ENCODE peak calls at places on chromosomes 16 and 17, in six cellular contexts. B is heart left ventricle, T is tibial artery, C is pancreas, D is fibroblast of lung, Q is epithelial cell of esophagus. A is an unnamed sample.

GRCh38 chr17:49512296-49513043 is 17.4 kb downstream of the NGFR start:
- DNase-seq in T (no peak), D (no peak), B (no peak), C (no peak), Q (no peak), A (no peak)

GRCh38 chr16:29820730-29821662 is 734 bp downstream of the MVP start:
- DNase-seq in C (peak), T (peak), Q (peak), B (peak), D (no peak), A (peak)

GRCh38 chr17:82333279-82334171 is at the start of gene SECTM1:
- DNase-seq in B (peak), D (peak), T (peak), Q (peak), C (peak), A (no peak)

GRCh38 chr16:54657058-54657708 is 273.5 kb upstream of the IRX5 start:
- DNase-seq in D (peak), Q (peak), B (peak), T (peak), C (no peak), A (no peak)

GRCh38 chr16:27169511-27170071 is 33.7 kb upstream of the KDM8 start:
- DNase-seq in T (no peak), C (no peak), B (no peak), D (peak), Q (peak), A (no peak)

GRCh38 chr17:58686980-58687379 is 4.9 kb downstream of the TEX14 start:
- DNase-seq in C (no peak), B (no peak), D (no peak), T (no peak), Q (peak), A (no peak)

GRCh38 chr16:2150418-2151187 is 2.2 kb downstream of the RAB26 start:
- DNase-seq in C (peak), Q (peak), B (no peak), D (peak), T (no peak), A (no peak)

GRCh38 chr17:79696159-79696982 is 34.4 kb upstream of the ENPP7 start:
- DNase-seq in C (no peak), B (peak), T (no peak), Q (no peak), D (peak), A (no peak)

GRCh38 chr17:79288950-79289349 is 214.3 kb downstream of the ENGASE start:
- DNase-seq in C (no peak), Q (no peak), T (no peak), D (no peak), B (no peak), A (no peak)

GRCh38 chr17:14303343-14304221 is 2.7 kb downstream of the HS3ST3B1 start:
- DNase-seq in Q (peak), C (no peak), T (no peak), B (no peak), D (no peak), A (no peak)

GRCh38 chr16:67388191-67388590 is 5.1 kb downstream of the TPPP3 start:
- DNase-seq in C (no peak), T (no peak), Q (no peak), D (no peak), B (no peak), A (no peak)

GRCh38 chr17:27457405-27457730 is 1.1 kb downstream of the KSR1 start:
- DNase-seq in B (no peak), T (no peak), Q (no peak), C (no peak), D (no peak), A (no peak)

GRCh38 chr16:27427538-27427937 is 25.6 kb downstream of the IL21R start:
- DNase-seq in T (no peak), B (no peak), D (no peak), Q (no peak), C (no peak), A (no peak)

GRCh38 chr17:30117548-30118155 is 1.0 kb downstream of the NSRP1 start:
- DNase-seq in C (no peak), B (no peak), D (peak), Q (no peak), T (no peak), A (no peak)

GRCh38 chr17:77353684-77354419 is 213.1 kb downstream of the SEC14L1 start:
- DNase-seq in D (no peak), C (no peak), T (no peak), Q (no peak), B (no peak), A (no peak)

GRCh38 chr17:77356109-77356689 is 215.4 kb downstream of the SEC14L1 start:
- DNase-seq in C (no peak), T (no peak), D (no peak), Q (no peak), B (no peak), A (peak)

GRCh38 chr17:77354420-77354720 is 213.6 kb downstream of the SEC14L1 start:
- DNase-seq in B (no peak), T (no peak), C (no peak), Q (no peak), D (no peak), A (no peak)

GRCh38 chr17:77356690-77357201 is 216.0 kb downstream of the SEC14L1 start:
- DNase-seq in B (no peak), T (no peak), Q (no peak), D (no peak), C (no peak), A (no peak)

DNA sequence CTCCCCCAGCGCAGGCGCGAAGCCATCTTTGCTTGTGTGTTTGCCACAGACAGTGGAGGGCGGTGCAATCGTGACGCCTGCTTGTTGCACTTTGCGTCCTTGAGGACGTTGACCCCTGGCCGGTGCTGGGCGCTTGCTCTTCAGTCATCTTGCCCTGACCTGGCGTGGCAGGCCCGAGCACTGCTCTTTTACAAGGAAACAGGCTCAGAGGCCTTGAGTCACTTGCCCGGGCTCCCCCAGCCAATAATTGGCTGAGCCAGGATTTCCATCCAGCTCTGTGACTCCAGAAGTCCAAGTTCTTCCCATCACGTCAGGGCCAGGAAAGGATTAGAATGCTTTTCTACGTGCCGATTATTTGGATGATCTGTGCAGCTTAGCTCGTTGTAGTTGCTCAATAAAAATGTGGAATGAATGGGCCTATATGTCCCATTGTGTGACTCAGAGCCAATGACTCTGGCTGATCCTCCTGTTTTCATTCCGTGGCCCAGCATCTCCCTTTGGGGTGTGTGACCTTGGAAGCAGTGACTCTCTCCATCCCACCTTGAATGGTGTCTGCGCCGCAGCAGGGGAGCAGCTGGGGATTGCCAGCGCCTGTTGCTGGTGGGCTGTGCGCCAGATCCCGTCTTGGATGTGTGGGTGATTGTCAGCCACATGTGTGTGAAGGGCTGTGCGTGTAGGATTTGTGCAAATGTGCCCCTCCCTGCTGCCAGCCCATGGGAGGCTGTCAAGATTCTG is 214.1 kb downstream of the SEC14L1 start:
- DNase-seq in B (peak), D (peak), C (peak), Q (peak), T (peak), A (peak)
- TF ChIP-seq CTCF in B (no peak), D (no peak), C (no peak), Q (no peak), T (no peak), A (no peak)

DNA sequence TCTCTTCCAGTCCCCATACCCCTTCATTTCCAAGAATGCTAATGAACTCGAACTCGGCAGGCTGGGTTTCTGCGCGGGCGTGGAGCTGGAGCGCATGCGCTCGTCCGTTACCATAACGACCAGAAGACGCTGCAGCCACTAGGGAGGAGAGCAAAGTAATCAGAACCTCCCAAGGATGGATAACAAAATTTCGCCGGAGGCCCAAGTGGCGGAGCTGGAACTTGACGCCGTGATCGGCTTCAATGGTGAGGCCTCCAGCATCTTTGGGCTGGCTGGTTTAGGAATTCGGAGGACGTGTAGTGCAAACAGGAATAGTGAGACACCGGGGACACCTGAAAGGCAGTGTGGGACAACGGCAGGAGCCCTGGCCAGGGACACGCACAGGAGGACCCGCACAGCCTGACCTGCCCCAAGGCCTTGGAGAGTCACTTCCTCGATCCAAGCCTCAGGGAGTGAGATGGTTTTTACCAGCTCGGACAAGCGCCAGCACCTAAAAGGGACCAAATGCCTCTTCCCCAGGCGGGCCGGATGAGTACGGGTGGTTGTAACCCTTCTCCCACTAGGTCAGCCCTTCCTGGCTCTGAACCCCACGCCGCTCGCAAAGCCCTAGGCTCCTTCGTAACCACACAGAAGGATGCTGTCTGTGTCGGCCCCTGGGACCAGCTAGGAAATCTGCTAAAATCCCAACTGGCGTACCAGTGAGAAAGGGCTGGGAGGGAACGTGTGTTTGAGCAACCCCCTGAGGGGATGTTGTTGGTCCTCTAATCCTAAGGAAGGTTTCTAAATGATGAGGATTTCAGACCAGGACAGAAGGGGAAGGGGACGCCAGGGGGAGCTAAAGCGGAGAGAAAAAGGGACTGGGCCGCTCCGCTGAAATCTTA is at the start of gene CFAP52:
- DNase-seq in D (peak), B (peak), C (peak), Q (peak), T (peak), A (peak)
- TF ChIP-seq CTCF in D (peak), B (peak), C (no peak), Q (peak), T (peak), A (peak)

GRCh38 chr17:7841622-7842379 is 7.8 kb downstream of the KDM6B start:
- DNase-seq in C (peak), D (peak), T (peak), Q (peak), B (peak), A (peak)
- TF ChIP-seq CTCF in C (no peak), D (no peak), T (no peak), Q (no peak), B (peak), A (no peak)

GRCh38 chr16:589658-590159 is at the start of gene RAB40C:
- DNase-seq in D (peak), B (peak), T (peak), C (peak), Q (peak), A (peak)
- TF ChIP-seq CTCF in D (no peak), B (peak), T (no peak), C (no peak), Q (no peak), A (no peak)

GRCh38 chr16:73610605-73611177 is 562.8 kb upstream of the ZFHX3 start:
- DNase-seq in B (no peak), C (no peak), D (no peak), T (no peak), Q (no peak), A (no peak)
- TF ChIP-seq CTCF in B (no peak), C (no peak), D (no peak), T (no peak), Q (no peak), A (no peak)

DNA sequence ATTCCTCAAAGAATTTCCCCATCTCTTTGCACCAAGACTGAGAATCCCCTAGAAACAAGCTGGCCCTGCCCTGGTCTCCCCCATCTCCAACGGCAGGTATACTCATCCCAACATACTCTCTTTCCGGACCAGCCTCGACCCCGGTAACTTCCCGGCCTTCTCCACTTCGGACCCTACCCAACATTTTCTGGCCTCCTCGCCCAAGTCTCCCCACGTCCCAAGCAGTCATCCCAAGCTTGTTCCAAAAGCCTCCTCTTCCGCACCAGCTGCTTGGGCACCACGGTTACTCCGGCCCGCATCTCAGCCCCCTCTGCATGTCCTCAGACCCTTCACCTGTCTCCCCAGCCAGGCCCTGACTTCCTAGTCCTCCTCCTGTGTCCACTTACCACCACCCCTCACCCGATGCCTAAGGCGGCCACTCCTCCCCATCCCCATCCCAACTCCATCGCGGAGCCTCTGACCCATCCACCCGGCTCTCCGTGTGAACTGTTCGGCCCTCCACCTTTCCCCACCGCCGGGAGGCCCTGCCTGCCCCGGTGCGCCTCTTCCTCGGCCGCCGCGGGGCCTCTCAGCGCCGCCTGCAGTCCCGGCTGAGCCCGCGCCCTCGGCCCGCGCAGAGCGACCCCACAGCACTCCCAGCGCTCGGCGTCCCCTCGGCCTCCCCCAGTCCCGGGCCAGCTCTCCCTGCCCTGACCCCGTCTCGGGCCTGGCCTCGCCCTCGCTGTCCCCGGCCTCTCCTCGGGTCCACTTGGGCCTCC is 993 bp downstream of the PITPNA start:
- DNase-seq in D (peak), Q (peak), T (no peak), C (peak), B (peak), A (peak)
- TF ChIP-seq CTCF in D (peak), Q (no peak), T (peak), C (no peak), B (peak), A (peak)

GRCh38 chr16:63289834-63290460 is 1253.7 kb upstream of the CDH8 start:
- DNase-seq in D (peak), T (peak), C (peak), Q (peak), B (peak), A (peak)
- TF ChIP-seq CTCF in D (peak), T (peak), C (peak), Q (peak), B (peak), A (peak)